ENCODE peak calls at places on chromosome 18, in eight cellular contexts. R is tibial artery, U is right cardiac atrium, V is PC-3, P is HL-60, Z is AG04450, S is fibroblast of lung, K is neural progenitor cell. H is an unnamed sample. For H3K27me3, the result is how much of the 10 kb centered on the place peaks cover.

GRCh38 chr18:45657357-45658335 is 42.4 kb downstream of the SLC14A2 start:
- DNase-seq in R (no peak), U (no peak), V (peak), P (peak), Z (no peak), S (no peak), K (no peak), H (no peak)

GRCh38 chr18:28511421-28511821 is 334.5 kb upstream of the CDH2 start:
- DNase-seq in R (no peak), U (no peak), V (peak), P (no peak), Z (no peak), S (no peak), K (no peak), H (peak)

GRCh38 chr18:44320619-44321460 is 359.8 kb upstream of the SETBP1 start:
- DNase-seq in R (no peak), U (peak), V (no peak), P (no peak), Z (no peak), S (no peak), K (no peak), H (peak)

GRCh38 chr18:35430721-35431441 is 53.7 kb upstream of the ZNF396 start:
- DNase-seq in R (no peak), U (no peak), V (peak), P (no peak), Z (no peak), S (no peak), K (no peak), H (no peak)

GRCh38 chr18:213505-213904 is 54.3 kb downstream of the THOC1 start:
- DNase-seq in R (no peak), U (no peak), V (no peak), P (no peak), Z (no peak), S (no peak), K (no peak), H (peak)

GRCh38 chr18:48050176-48050575 is 119.7 kb upstream of the SMAD2 start:
- DNase-seq in R (no peak), U (peak), V (no peak), P (no peak), Z (no peak), S (no peak), K (no peak), H (no peak)

GRCh38 chr18:45820144-45820745 is 5.2 kb upstream of the SIGLEC15 start:
- DNase-seq in R (no peak), U (no peak), V (no peak), P (no peak), Z (no peak), S (no peak), K (no peak), H (no peak)

GRCh38 chr18:35983818-35984217 is 11.3 kb downstream of the RMP24 start:
- DNase-seq in R (no peak), U (no peak), V (no peak), P (no peak), Z (peak), S (peak), K (no peak), H (no peak)

GRCh38 chr18:12315911-12316310 is 7.9 kb downstream of the TUBB6 start:
- DNase-seq in R (peak), U (peak), V (no peak), P (no peak), Z (no peak), S (no peak), K (no peak), H (no peak)

GRCh38 chr18:26908906-26909305 is 43.4 kb upstream of the AQP4 start:
- DNase-seq in R (no peak), U (no peak), V (no peak), P (no peak), Z (no peak), S (no peak), K (no peak), H (no peak)

GRCh38 chr18:32899819-32900218 is 127.0 kb upstream of the KLHL14 start:
- DNase-seq in R (no peak), U (no peak), V (peak), P (no peak), Z (no peak), S (peak), K (no peak), H (no peak)

GRCh38 chr18:12312936-12313335 is 4.9 kb downstream of the TUBB6 start:
- DNase-seq in R (no peak), U (no peak), V (no peak), P (no peak), Z (no peak), S (no peak), K (no peak), H (no peak)

GRCh38 chr18:32324173-32324572 is 134.3 kb downstream of the MEP1B start:
- DNase-seq in R (no peak), U (no peak), V (no peak), P (no peak), Z (no peak), S (peak), K (no peak), H (no peak)

GRCh38 chr18:13418013-13418710 is 199.6 kb downstream of the LDLRAD4 start:
- DNase-seq in R (no peak), U (no peak), V (peak), P (no peak), Z (no peak), S (no peak), K (no peak), H (no peak)

GRCh38 chr18:75344161-75344560 is 83.3 kb downstream of the SMIM21 start:
- DNase-seq in R (no peak), U (no peak), V (no peak), P (no peak), Z (no peak), S (no peak), K (no peak), H (peak)

GRCh38 chr18:5542393-5543035 is 1.3 kb downstream of the EPB41L3 start:
- DNase-seq in R (no peak), U (peak), V (no peak), P (no peak), Z (no peak), S (peak), K (peak), H (peak)

GRCh38 chr18:61833387-61833786 is 59.4 kb downstream of the RNF152 start:
- DNase-seq in R (no peak), U (no peak), V (no peak), P (peak), Z (no peak), S (peak), K (no peak), H (no peak)

GRCh38 chr18:58937204-58937603 is 72.5 kb downstream of the ZNF532 start:
- DNase-seq in R (no peak), U (no peak), V (no peak), P (peak), Z (no peak), S (peak), K (no peak), H (no peak)

GRCh38 chr18:63433349-63433866 is 11.1 kb upstream of the VPS4B start:
- DNase-seq in R (no peak), U (no peak), V (no peak), P (no peak), Z (no peak), S (no peak), K (no peak), H (no peak)

GRCh38 chr18:75475228-75475627 is 47.7 kb upstream of the SMIM21 start:
- DNase-seq in R (no peak), U (no peak), V (peak), P (no peak), Z (peak), S (peak), K (no peak), H (no peak)

GRCh38 chr18:26574958-26575864 is 26.9 kb upstream of the KCTD1 start:
- DNase-seq in R (no peak), U (peak), V (peak), P (no peak), Z (no peak), S (peak), K (peak), H (peak)

GRCh38 chr18:6219116-6219717 is 195.5 kb downstream of the L3MBTL4 start:
- DNase-seq in R (no peak), U (no peak), V (peak), P (no peak), Z (peak), S (peak), K (peak), H (peak)

GRCh38 chr18:48534364-48534763 is 4.5 kb upstream of the CTIF start:
- DNase-seq in R (no peak), U (no peak), V (no peak), P (no peak), Z (no peak), S (peak), K (no peak), H (peak)

GRCh38 chr18:6712401-6712800 is 17.1 kb upstream of the ARHGAP28 start:
- DNase-seq in R (no peak), U (no peak), V (no peak), P (no peak), Z (no peak), S (no peak), K (no peak), H (peak)

GRCh38 chr18:37383789-37384151 is 181.8 kb downstream of the CELF4 start:
- DNase-seq in R (no peak), U (no peak), V (no peak), P (no peak), Z (no peak), S (no peak), K (no peak), H (no peak)
- H3K27me3 ChIP-seq in R (under half), U (under half), V (under half), P (under half), Z (under half), S (under half), K (under half), H (under half)

DNA sequence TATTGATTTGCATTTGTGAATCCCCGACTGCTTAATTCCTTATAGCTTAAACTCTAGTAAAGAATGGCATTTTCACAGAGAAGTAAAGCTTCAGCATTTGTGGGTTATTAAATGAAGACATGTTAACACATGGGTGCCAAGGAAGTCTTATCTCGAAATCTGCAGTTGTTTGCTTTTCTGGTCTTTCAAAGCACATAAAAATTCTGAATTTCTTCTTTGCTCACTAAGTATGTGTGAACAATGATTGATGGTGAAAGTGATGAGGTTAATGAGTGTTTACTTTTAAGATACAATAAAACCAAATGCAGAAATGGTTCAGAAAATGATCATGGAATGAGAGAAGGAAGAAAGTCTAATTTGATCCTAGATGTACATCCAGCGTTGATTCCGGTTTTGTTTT is 234.6 kb upstream of the RAB12 start:
- DNase-seq in R (no peak), U (no peak), V (peak), P (no peak), Z (no peak), S (no peak), K (no peak), H (no peak)
- H3K27me3 ChIP-seq in R (under half), U (under half), V (under half), P (under half), Z (under half), S (under half), K (under half), H (under half)

GRCh38 chr18:55857409-55857808 is 269.4 kb upstream of the TCF4 start:
- DNase-seq in R (no peak), U (no peak), V (no peak), P (no peak), Z (no peak), S (no peak), K (no peak), H (no peak)
- H3K27me3 ChIP-seq in R (under half), U (under half), V (under half), P (under half), Z (under half), S (under half), K (under half), H (under half)

GRCh38 chr18:77002496-77002895 is 130.1 kb downstream of the MBP start:
- DNase-seq in R (no peak), U (no peak), V (no peak), P (no peak), Z (no peak), S (no peak), K (no peak), H (no peak)
- H3K27me3 ChIP-seq in R (under half), U (under half), V (under half), P (under half), Z (under half), S (under half), K (under half), H (under half)

DNA sequence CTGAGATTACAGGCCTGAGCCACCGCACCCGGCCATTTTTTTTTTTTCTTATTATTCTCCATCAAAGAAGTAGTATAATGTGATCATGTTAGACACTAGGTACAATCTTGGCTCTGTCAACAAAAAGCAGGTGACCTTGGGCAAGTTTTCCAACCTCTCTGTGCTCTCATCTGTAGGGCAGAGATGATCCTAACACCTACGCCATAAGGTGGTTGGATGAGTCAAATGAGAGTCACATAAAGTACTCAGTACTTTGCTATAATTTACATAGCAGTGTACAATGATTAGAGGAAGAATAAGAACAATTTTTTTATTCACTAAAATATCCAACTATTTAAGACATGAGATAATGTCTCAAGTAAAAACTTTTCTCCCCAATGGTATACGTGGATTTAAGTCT is 128.6 kb downstream of the TGIF1 start:
- DNase-seq in R (no peak), U (no peak), V (no peak), P (no peak), Z (no peak), S (no peak), K (no peak), H (no peak)
- H3K27me3 ChIP-seq in R (under half), U (under half), V (under half), P (under half), Z (under half), S (under half), K (under half), H (under half)

GRCh38 chr18:67525328-67526110 is 9.0 kb upstream of the DSEL start:
- DNase-seq in R (peak), U (peak), V (peak), P (no peak), Z (peak), S (peak), K (peak), H (peak)
- H3K27me3 ChIP-seq in R (under half), U (under half), V (under half), P (under half), Z (under half), S (under half), K (under half), H (under half)

GRCh38 chr18:78983530-78983929 is 3.9 kb downstream of the SALL3 start:
- DNase-seq in R (no peak), U (no peak), V (no peak), P (no peak), Z (no peak), S (no peak), K (peak), H (peak)
- H3K27me3 ChIP-seq in R (under half), U (under half), V (half or more), P (half or more), Z (under half), S (under half), K (half or more), H (under half)